ENCODE peak calls at places on chromosomes 1 and 21, in four cellular contexts. One of them, this sample, is unnamed.
A peak's percentile ranks its signal among the peaks of the same experiment; 100 is the strongest.

GRCh38 chr1:216731562-216731961 is 8.3 kb upstream of the ESRRG start:
- ATAC-seq in omental fat pad: no peak
- ATAC-seq in psoas muscle: no peak
- ATAC-seq in HCT116: no peak
- ATAC-seq in this sample: no peak

GRCh38 chr21:15425049-15425448 is 304.7 kb upstream of the USP25 start:
- ATAC-seq in psoas muscle: no peak
- ATAC-seq in HCT116: no peak
- ATAC-seq in omental fat pad: no peak
- ATAC-seq in this sample: no peak

GRCh38 chr1:31848381-31848897 is 32.6 kb upstream of the SPOCD1 start:
- ATAC-seq in omental fat pad: no peak
- ATAC-seq in psoas muscle: no peak
- ATAC-seq in HCT116: no peak
- ATAC-seq in this sample: no peak

GRCh38 chr21:27400045-27400444 is 433.2 kb upstream of the ADAMTS5 start:
- ATAC-seq in omental fat pad: no peak
- ATAC-seq in psoas muscle: no peak
- ATAC-seq in HCT116: no peak
- ATAC-seq in this sample: no peak

GRCh38 chr1:7810395-7810794 is 26.3 kb downstream of the PER3 start:
- ATAC-seq in psoas muscle: peak; percentile 92
- ATAC-seq in omental fat pad: no peak
- ATAC-seq in HCT116: peak; percentile 96
- ATAC-seq in this sample: no peak

GRCh38 chr21:39088831-39089380 is 94.3 kb downstream of the PSMG1 start:
- ATAC-seq in psoas muscle: peak; percentile 35
- ATAC-seq in HCT116: peak; percentile 49
- ATAC-seq in omental fat pad: no peak
- ATAC-seq in this sample: peak; percentile 77

GRCh38 chr1:62720946-62721554 is 32.9 kb upstream of the DOCK7 start:
- ATAC-seq in HCT116: no peak
- ATAC-seq in psoas muscle: no peak
- ATAC-seq in omental fat pad: no peak
- ATAC-seq in this sample: no peak

GRCh38 chr1:173554541-173555250 is 48.2 kb downstream of the SLC9C2 start:
- ATAC-seq in omental fat pad: no peak
- ATAC-seq in psoas muscle: no peak
- ATAC-seq in HCT116: peak; percentile 67
- ATAC-seq in this sample: no peak

GRCh38 chr21:45971487-45972352 is 9.8 kb upstream of the COL6A1 start:
- ATAC-seq in HCT116: no peak
- ATAC-seq in omental fat pad: no peak
- ATAC-seq in psoas muscle: peak; percentile 34
- ATAC-seq in this sample: peak; percentile 38

GRCh38 chr1:222995620-222996306 is 147.3 kb downstream of the TLR5 start:
- ATAC-seq in psoas muscle: no peak
- ATAC-seq in omental fat pad: no peak
- ATAC-seq in HCT116: no peak
- ATAC-seq in this sample: no peak

GRCh38 chr1:81701071-81701470 is 99.7 kb upstream of the ADGRL2 start:
- ATAC-seq in omental fat pad: no peak
- ATAC-seq in psoas muscle: no peak
- ATAC-seq in HCT116: no peak
- ATAC-seq in this sample: no peak

GRCh38 chr1:183996396-183996795 is 41.1 kb downstream of the COLGALT2 start:
- ATAC-seq in omental fat pad: no peak
- ATAC-seq in HCT116: no peak
- ATAC-seq in psoas muscle: no peak
- ATAC-seq in this sample: no peak

GRCh38 chr1:199010933-199011332 is 372.1 kb downstream of the PTPRC start:
- ATAC-seq in psoas muscle: no peak
- ATAC-seq in HCT116: no peak
- ATAC-seq in omental fat pad: no peak
- ATAC-seq in this sample: no peak

GRCh38 chr1:175470591-175470990 is 272.8 kb downstream of the TNR start:
- ATAC-seq in omental fat pad: no peak
- ATAC-seq in psoas muscle: no peak
- ATAC-seq in HCT116: no peak
- ATAC-seq in this sample: no peak

GRCh38 chr1:211684791-211685190 is 9.4 kb upstream of the NEK2 start:
- ATAC-seq in omental fat pad: no peak
- ATAC-seq in HCT116: no peak
- ATAC-seq in psoas muscle: no peak
- ATAC-seq in this sample: no peak

GRCh38 chr1:230288641-230289349 is 137.3 kb downstream of the PGBD5 start:
- ATAC-seq in omental fat pad: no peak
- ATAC-seq in HCT116: no peak
- ATAC-seq in psoas muscle: no peak
- ATAC-seq in this sample: no peak

GRCh38 chr21:31908106-31909031 is 35.5 kb downstream of the HUNK start:
- ATAC-seq in HCT116: no peak
- ATAC-seq in psoas muscle: no peak
- ATAC-seq in omental fat pad: peak; percentile 46
- ATAC-seq in this sample: no peak

GRCh38 chr1:152159144-152159543 is at the start of gene RPTN:
- ATAC-seq in omental fat pad: no peak
- ATAC-seq in HCT116: no peak
- ATAC-seq in psoas muscle: no peak
- ATAC-seq in this sample: no peak

GRCh38 chr1:23736437-23737134 is 6.7 kb upstream of the ELOA start:
- ATAC-seq in psoas muscle: no peak
- ATAC-seq in HCT116: no peak
- ATAC-seq in omental fat pad: no peak
- ATAC-seq in this sample: no peak

GRCh38 chr1:49765034-49765433 is 258.7 kb downstream of the AGBL4 start:
- ATAC-seq in HCT116: no peak
- ATAC-seq in omental fat pad: no peak
- ATAC-seq in psoas muscle: no peak
- ATAC-seq in this sample: no peak

GRCh38 chr1:100731758-100732157 is 12.2 kb downstream of the VCAM1 start:
- ATAC-seq in omental fat pad: no peak
- ATAC-seq in psoas muscle: no peak
- ATAC-seq in HCT116: no peak
- ATAC-seq in this sample: no peak

GRCh38 chr1:21911205-21912001 is 25.7 kb downstream of the HSPG2 start:
- ATAC-seq in HCT116: no peak
- ATAC-seq in psoas muscle: peak; percentile 46
- ATAC-seq in omental fat pad: peak; percentile 33
- ATAC-seq in this sample: no peak

GRCh38 chr1:162279099-162279498 is 97.6 kb downstream of the SPATA46 start:
- ATAC-seq in HCT116: no peak
- ATAC-seq in omental fat pad: no peak
- ATAC-seq in psoas muscle: no peak
- ATAC-seq in this sample: no peak

GRCh38 chr1:198157847-198158765 is 1.3 kb downstream of the NEK7 start:
- ATAC-seq in HCT116: no peak
- ATAC-seq in psoas muscle: no peak
- ATAC-seq in omental fat pad: no peak
- ATAC-seq in this sample: no peak

GRCh38 chr1:162197041-162197511 is 127.6 kb downstream of the NOS1AP start:
- ATAC-seq in omental fat pad: no peak
- ATAC-seq in psoas muscle: no peak
- ATAC-seq in HCT116: no peak
- ATAC-seq in this sample: no peak

GRCh38 chr1:2380816-2381591 is 10.3 kb downstream of the MORN1 start:
- ATAC-seq in omental fat pad: no peak
- ATAC-seq in psoas muscle: peak; percentile 17
- ATAC-seq in HCT116: no peak
- ATAC-seq in this sample: peak; percentile 16

GRCh38 chr21:37513383-37513782 is 146.8 kb downstream of the DYRK1A start:
- ATAC-seq in HCT116: no peak
- ATAC-seq in omental fat pad: no peak
- ATAC-seq in psoas muscle: no peak
- ATAC-seq in this sample: no peak

GRCh38 chr1:43858324-43858723 is 75.3 kb upstream of the ARTN start:
- ATAC-seq in omental fat pad: peak; percentile 83
- ATAC-seq in psoas muscle: peak; percentile 95
- ATAC-seq in HCT116: peak; percentile 97
- ATAC-seq in this sample: peak; percentile 94

GRCh38 chr1:157704878-157705277 is 4.3 kb upstream of the FCRL3 start:
- ATAC-seq in omental fat pad: no peak
- ATAC-seq in HCT116: no peak
- ATAC-seq in psoas muscle: no peak
- ATAC-seq in this sample: no peak

GRCh38 chr1:160127865-160128523 is 12.4 kb downstream of the ATP1A2 start:
- ATAC-seq in omental fat pad: no peak
- ATAC-seq in psoas muscle: peak; percentile 71
- ATAC-seq in HCT116: peak; percentile 32
- ATAC-seq in this sample: no peak

GRCh38 chr1:230883964-230884363 is 15.6 kb upstream of the C1orf198 start:
- ATAC-seq in HCT116: no peak
- ATAC-seq in psoas muscle: no peak
- ATAC-seq in omental fat pad: peak; percentile 69
- ATAC-seq in this sample: peak; percentile 49

GRCh38 chr1:12057382-12057781 is 5.7 kb upstream of the TNFRSF8 start:
- ATAC-seq in HCT116: no peak
- ATAC-seq in omental fat pad: no peak
- ATAC-seq in psoas muscle: no peak
- ATAC-seq in this sample: no peak

GRCh38 chr1:44220755-44221154 is 7.5 kb downstream of the DMAP1 start:
- ATAC-seq in omental fat pad: no peak
- ATAC-seq in psoas muscle: no peak
- ATAC-seq in HCT116: no peak
- ATAC-seq in this sample: no peak

GRCh38 chr21:27423906-27424595 is 457.2 kb upstream of the ADAMTS5 start:
- ATAC-seq in omental fat pad: no peak
- ATAC-seq in HCT116: no peak
- ATAC-seq in psoas muscle: no peak
- ATAC-seq in this sample: no peak

GRCh38 chr1:55064861-55065263 is 25.5 kb downstream of the PCSK9 start:
- ATAC-seq in psoas muscle: peak; percentile 48
- ATAC-seq in omental fat pad: peak; percentile 81
- ATAC-seq in HCT116: no peak
- ATAC-seq in this sample: peak; percentile 75

GRCh38 chr1:160560045-160560724 is 19.1 kb downstream of the CD84 start:
- ATAC-seq in HCT116: no peak
- ATAC-seq in omental fat pad: no peak
- ATAC-seq in psoas muscle: no peak
- ATAC-seq in this sample: no peak

GRCh38 chr1:84298336-84298687 is 3.2 kb upstream of the SAMD13 start:
- ATAC-seq in omental fat pad: peak; percentile 56
- ATAC-seq in HCT116: peak; percentile 63
- ATAC-seq in psoas muscle: peak; percentile 85
- ATAC-seq in this sample: peak; percentile 76
- TF ChIP-seq CTCF in omental fat pad: no peak
- TF ChIP-seq CTCF in HCT116: no peak
- TF ChIP-seq CTCF in psoas muscle: no peak
- TF ChIP-seq CTCF in this sample: no peak

DNA sequence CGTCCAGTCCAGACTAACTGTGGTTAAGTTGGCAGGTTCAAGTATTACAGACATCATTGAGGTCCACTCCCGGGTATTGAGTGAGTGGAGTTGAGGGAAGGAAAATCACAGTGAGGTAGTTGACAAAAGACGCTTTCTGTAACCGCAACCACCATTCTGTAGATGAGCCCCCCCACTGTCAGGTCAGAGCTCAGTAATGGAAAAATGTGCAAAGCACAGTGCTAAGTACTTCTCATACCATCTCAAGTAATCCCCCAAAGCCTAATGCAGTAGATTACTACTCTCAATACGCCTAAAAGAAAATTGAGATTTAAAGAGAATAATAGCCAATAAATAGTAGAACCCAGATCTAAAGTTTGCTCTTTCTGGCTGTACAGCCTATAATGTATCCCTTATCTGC is 522.8 kb downstream of the LMO4 start:
- ATAC-seq in HCT116: no peak
- ATAC-seq in omental fat pad: no peak
- ATAC-seq in psoas muscle: no peak
- ATAC-seq in this sample: no peak
- TF ChIP-seq CTCF in HCT116: no peak
- TF ChIP-seq CTCF in omental fat pad: no peak
- TF ChIP-seq CTCF in psoas muscle: no peak
- TF ChIP-seq CTCF in this sample: no peak

GRCh38 chr1:232998138-232998537 is 47.7 kb downstream of the NTPCR start:
- ATAC-seq in HCT116: no peak
- ATAC-seq in omental fat pad: no peak
- ATAC-seq in psoas muscle: no peak
- ATAC-seq in this sample: no peak
- TF ChIP-seq CTCF in HCT116: no peak
- TF ChIP-seq CTCF in omental fat pad: no peak
- TF ChIP-seq CTCF in psoas muscle: no peak
- TF ChIP-seq CTCF in this sample: no peak

DNA sequence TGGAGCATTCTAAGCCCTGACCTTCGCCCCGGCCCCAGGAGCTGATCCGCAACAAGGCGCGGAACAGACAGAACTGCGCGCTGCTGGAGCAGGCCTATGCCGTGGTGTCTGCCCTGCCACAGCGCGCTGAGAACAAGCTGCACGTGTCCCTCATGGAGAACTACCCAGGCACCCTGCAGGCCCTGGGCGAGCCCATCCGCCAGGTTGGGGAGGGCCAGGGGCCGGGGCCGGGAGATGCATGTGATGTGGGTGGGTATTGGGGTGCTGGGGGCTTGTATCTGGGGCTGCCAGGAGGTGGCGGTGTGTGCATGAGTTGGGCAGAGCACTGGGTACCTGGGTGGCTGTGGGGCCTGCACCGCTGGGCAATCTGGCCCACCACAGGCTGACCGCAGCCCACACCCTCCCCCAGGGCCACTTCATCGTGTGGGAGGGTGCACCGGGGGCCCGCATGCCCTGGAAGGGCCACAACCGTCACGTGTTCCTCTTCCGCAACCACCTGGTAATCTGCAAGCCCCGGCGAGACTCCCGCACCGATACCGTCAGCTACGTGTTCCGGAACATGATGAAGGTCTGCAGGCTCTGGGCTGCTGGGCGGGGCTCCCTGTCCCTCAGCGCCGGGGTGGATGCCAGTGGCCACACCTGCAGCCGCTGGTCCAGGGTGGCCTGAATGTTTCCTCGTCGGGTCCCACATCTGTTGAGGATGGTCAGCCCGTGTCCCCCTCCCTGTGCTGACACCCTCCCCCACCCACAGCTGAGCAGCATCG is 65.8 kb downstream of the TRIM11 start:
- ATAC-seq in omental fat pad: no peak
- ATAC-seq in HCT116: peak; percentile 80
- ATAC-seq in psoas muscle: no peak
- ATAC-seq in this sample: no peak
- TF ChIP-seq CTCF in omental fat pad: no peak
- TF ChIP-seq CTCF in HCT116: peak; percentile 27
- TF ChIP-seq CTCF in psoas muscle: no peak
- TF ChIP-seq CTCF in this sample: no peak

GRCh38 chr1:3404301-3404700 is 50.2 kb upstream of the ARHGEF16 start:
- ATAC-seq in HCT116: no peak
- ATAC-seq in omental fat pad: no peak
- ATAC-seq in psoas muscle: no peak
- ATAC-seq in this sample: no peak

GRCh38 chr1:3404801-3405200 is 49.7 kb upstream of the ARHGEF16 start:
- ATAC-seq in psoas muscle: no peak
- ATAC-seq in HCT116: no peak
- ATAC-seq in omental fat pad: no peak
- ATAC-seq in this sample: no peak

GRCh38 chr1:3403011-3403345 is 51.5 kb upstream of the ARHGEF16 start:
- ATAC-seq in HCT116: no peak
- ATAC-seq in omental fat pad: no peak
- ATAC-seq in psoas muscle: no peak
- ATAC-seq in this sample: no peak

GRCh38 chr1:3402258-3403010 is 52.0 kb upstream of the ARHGEF16 start:
- ATAC-seq in psoas muscle: no peak
- ATAC-seq in HCT116: no peak
- ATAC-seq in omental fat pad: no peak
- ATAC-seq in this sample: no peak

GRCh38 chr1:3403388-3404179 is 50.9 kb upstream of the ARHGEF16 start:
- ATAC-seq in HCT116: peak; percentile 71
- ATAC-seq in omental fat pad: no peak
- ATAC-seq in psoas muscle: no peak
- ATAC-seq in this sample: no peak
- TF ChIP-seq CTCF in HCT116: no peak
- TF ChIP-seq CTCF in omental fat pad: no peak
- TF ChIP-seq CTCF in psoas muscle: no peak
- TF ChIP-seq CTCF in this sample: no peak